ENCODE peak calls at places on chromosomes 2 and 18, in eight cellular contexts. M is tibial nerve, Q is sigmoid colon, H is A549, Z is GM12878, B is stomach, E is HepG2, V is transverse colon. L is an unnamed sample.

GRCh38 chr2:237955640-237956401 is 11.0 kb upstream of the UBE2F start:
- DNase-seq in M (no peak), Q (no peak), H (no peak), Z (no peak), B (no peak), E (no peak), V (no peak), L (no peak)

GRCh38 chr18:41745166-41746049 is 209.6 kb upstream of the PIK3C3 start:
- DNase-seq in M (no peak), Q (no peak), H (peak; percentile 22), Z (no peak), B (peak; percentile 61), E (peak; percentile 21), V (peak; percentile 23), L (no peak)

GRCh38 chr2:100182494-100183355 is 40.3 kb upstream of the AFF3 start:
- DNase-seq in M (no peak), Q (no peak), H (no peak), Z (no peak), B (no peak), E (no peak), V (no peak), L (no peak)

GRCh38 chr18:10927980-10928605 is 221.3 kb downstream of the PIEZO2 start:
- DNase-seq in M (no peak), Q (no peak), H (no peak), Z (peak; percentile 72), B (no peak), E (no peak), V (no peak), L (no peak)

GRCh38 chr2:37454851-37455762 is 110.7 kb downstream of the QPCT start:
- DNase-seq in M (no peak), Q (peak; percentile 65), H (no peak), Z (no peak), B (no peak), E (no peak), V (no peak), L (peak; percentile 62)

GRCh38 chr18:24317370-24317769 is 80.3 kb downstream of the OSBPL1A start:
- DNase-seq in M (no peak), Q (no peak), H (no peak), Z (no peak), B (no peak), E (no peak), V (no peak), L (no peak)

GRCh38 chr2:206267567-206267966 is 6.9 kb upstream of the ZDBF2 start:
- DNase-seq in M (no peak), Q (no peak), H (no peak), Z (no peak), B (no peak), E (no peak), V (no peak), L (no peak)

GRCh38 chr2:232255033-232255432 is 123.5 kb upstream of the ALPP start:
- DNase-seq in M (no peak), Q (no peak), H (no peak), Z (no peak), B (no peak), E (no peak), V (no peak), L (no peak)

GRCh38 chr18:35641916-35642315 is 60.4 kb downstream of the GALNT1 start:
- DNase-seq in M (no peak), Q (no peak), H (no peak), Z (no peak), B (no peak), E (no peak), V (no peak), L (no peak)

GRCh38 chr2:16656784-16657391 is 8.7 kb downstream of the CYRIA start:
- DNase-seq in M (no peak), Q (no peak), H (no peak), Z (peak; percentile 83), B (no peak), E (no peak), V (no peak), L (no peak)

GRCh38 chr18:9627642-9628041 is 13.3 kb upstream of the PPP4R1 start:
- DNase-seq in M (no peak), Q (no peak), H (no peak), Z (no peak), B (no peak), E (no peak), V (no peak), L (no peak)

GRCh38 chr2:132797551-132797950 is 127.5 kb upstream of the LYPD1 start:
- DNase-seq in M (no peak), Q (no peak), H (peak; percentile 9), Z (no peak), B (no peak), E (no peak), V (no peak), L (no peak)

GRCh38 chr2:238180554-238180953 is 21.8 kb downstream of the ERFE start:
- DNase-seq in M (no peak), Q (no peak), H (no peak), Z (no peak), B (no peak), E (no peak), V (no peak), L (no peak)

GRCh38 chr2:30359644-30360167 is 87.3 kb upstream of the LCLAT1 start:
- DNase-seq in M (no peak), Q (peak; percentile 90), H (no peak), Z (no peak), B (no peak), E (no peak), V (peak; percentile 21), L (peak; percentile 63)

GRCh38 chr18:5620284-5620683 is 76.5 kb upstream of the EPB41L3 start:
- DNase-seq in M (no peak), Q (no peak), H (no peak), Z (no peak), B (no peak), E (no peak), V (no peak), L (no peak)

GRCh38 chr2:56224316-56224715 is 40.5 kb downstream of the CCDC85A start:
- DNase-seq in M (no peak), Q (no peak), H (no peak), Z (no peak), B (no peak), E (no peak), V (no peak), L (no peak)

GRCh38 chr2:43225788-43226557 is 433 bp downstream of the ZFP36L2 start:
- DNase-seq in M (peak; percentile 43), Q (peak; percentile 83), H (peak; percentile 84), Z (no peak), B (no peak), E (peak; percentile 77), V (no peak), L (peak; percentile 81)

GRCh38 chr2:229942671-229943070 is 20.4 kb downstream of the FBXO36 start:
- DNase-seq in M (no peak), Q (no peak), H (no peak), Z (no peak), B (no peak), E (no peak), V (no peak), L (no peak)

DNA sequence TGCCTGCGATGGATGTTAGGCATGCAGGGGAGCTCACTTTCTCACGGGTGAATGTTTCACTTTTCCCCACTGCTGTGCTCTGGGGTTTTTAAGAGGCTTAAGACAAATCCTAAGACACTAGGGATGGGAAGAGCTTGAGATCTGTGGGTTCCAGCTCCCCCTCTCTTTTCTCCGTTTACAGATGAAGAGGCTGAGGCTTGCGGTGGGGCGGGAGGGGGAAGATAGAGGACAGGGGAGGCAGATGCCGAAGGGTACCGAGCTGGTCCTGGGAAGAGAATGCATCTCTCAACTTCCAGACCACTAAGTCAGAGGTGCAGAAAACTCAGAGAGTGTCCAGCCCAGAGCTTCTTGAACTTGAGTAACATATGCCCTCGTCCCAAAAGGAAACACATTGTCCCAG is 8.2 kb upstream of the ATOH8 start:
- DNase-seq in M (no peak), Q (no peak), H (no peak), Z (no peak), B (no peak), E (no peak), V (no peak), L (no peak)
- H3K4me3 ChIP-seq in M (peak overlapping the region; percentile 26), Q (no peak overlapping the region), H (no peak overlapping the region), Z (no peak overlapping the region), B (no peak overlapping the region), E (no peak overlapping the region), V (no peak overlapping the region), L (no peak overlapping the region)

GRCh38 chr2:3466966-3467365 is 52.4 kb downstream of the ADI1 start:
- DNase-seq in M (no peak), Q (no peak), H (no peak), Z (no peak), B (no peak), E (no peak), V (no peak), L (no peak)
- TF ChIP-seq EP300 in M (no peak), Q (no peak), H (no peak), Z (no peak), B (no peak), E (no peak), V (no peak), L (no peak)

DNA sequence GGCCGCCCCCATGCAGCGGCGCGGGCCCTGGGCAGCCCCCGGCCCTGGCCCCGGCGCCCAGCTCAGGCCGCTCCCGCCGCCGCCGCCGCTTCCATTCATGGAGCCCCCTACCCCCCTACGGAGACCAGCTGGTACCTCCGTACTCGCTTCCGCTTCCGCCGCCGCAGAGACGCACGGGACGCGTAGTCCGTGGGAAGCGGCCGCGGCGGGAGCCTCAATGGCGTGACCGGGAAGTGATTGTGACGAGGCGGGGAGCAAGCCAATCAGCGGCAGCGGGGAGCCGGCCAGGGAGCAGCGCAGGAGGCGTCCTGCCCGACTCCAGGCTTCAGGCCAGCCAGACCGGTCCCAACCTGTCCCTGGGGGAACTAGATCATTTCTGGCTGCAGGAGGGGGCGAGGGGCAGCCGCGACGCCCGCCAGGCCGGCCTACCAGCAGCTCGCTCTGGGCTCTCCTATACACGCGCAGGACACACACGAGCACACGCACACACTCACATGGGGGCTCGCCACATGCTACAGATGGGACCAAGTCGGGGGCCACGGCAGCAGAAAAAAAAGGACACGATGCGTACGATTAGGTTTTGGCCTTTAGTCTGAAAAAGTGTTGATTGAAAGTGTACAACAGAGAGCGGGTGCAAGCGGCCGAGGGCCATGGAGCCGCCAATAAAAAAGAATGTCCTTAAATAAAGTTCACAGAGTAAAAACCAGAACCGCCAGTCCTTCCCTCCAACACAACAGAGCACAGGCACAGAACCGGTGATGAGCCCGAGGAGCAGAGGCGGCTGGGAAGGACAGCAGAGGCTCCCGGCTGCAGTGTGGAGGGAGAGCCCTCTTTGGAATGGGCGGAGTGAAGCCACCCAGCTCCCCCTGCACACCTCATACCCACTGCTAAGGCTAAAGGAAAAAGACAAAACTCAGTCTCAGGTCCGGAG is at the start of gene ZNF513:
- DNase-seq in M (peak; percentile 93), Q (peak; percentile 99), H (peak; percentile 94), Z (peak; percentile 55), B (peak; percentile 98), E (peak; percentile 63), V (peak; percentile 97), L (peak; percentile 95)
- TF ChIP-seq POLR2A in M (peak; percentile 50), Q (peak; percentile 20), H (peak; percentile 56), Z (peak; percentile 91), B (no peak), E (no peak), V (peak; percentile 67), L (peak; percentile 48)

GRCh38 chr2:120442923-120443571 is 97.1 kb downstream of the INHBB start:
- DNase-seq in M (no peak), Q (peak; percentile 57), H (peak; percentile 18), Z (no peak), B (peak; percentile 92), E (no peak), V (peak; percentile 81), L (no peak)
- H3K4me3 ChIP-seq in M (peak overlapping the region; percentile 38), Q (peak overlapping the region; percentile 29), H (peak overlapping the region; percentile 31), Z (no peak overlapping the region), B (peak overlapping the region; percentile 40), E (no peak overlapping the region), V (peak overlapping the region; percentile 1), L (no peak overlapping the region)

L was measured in ovary.